ENCODE peak calls at places on chromosomes 5 and 9, in five cellular contexts. U is natural killer cell; Q is T-cell; O is CD4-positive, alpha-beta T cell; T is activated CD4-positive, CD25-positive, alpha-beta regulatory T cell treated with anti-CD3 and anti-CD28 coated beads, Interleukin-2, amount 50 U/mL, for 24 hours. F is an unnamed sample.

GRCh38 chr5:150043657-150044333 is 42.6 kb downstream of the CSF1R start:
- ATAC-seq in U (peak), Q (no peak), O (no peak), T (no peak), F (no peak)

GRCh38 chr5:176169393-176170063 is 68.7 kb upstream of the SIMC1 start:
- ATAC-seq in U (no peak), Q (no peak), O (no peak), T (no peak), F (no peak)

GRCh38 chr5:58765058-58765457 is 182.2 kb downstream of the RAB3C start:
- ATAC-seq in U (no peak), Q (no peak), O (no peak), T (no peak), F (no peak)

GRCh38 chr5:181053760-181054122 is 13.7 kb downstream of the BTNL9 start:
- ATAC-seq in U (no peak), Q (no peak), O (no peak), T (no peak), F (peak)

GRCh38 chr9:98142182-98142924 is 23.3 kb upstream of the TRIM14 start:
- ATAC-seq in U (no peak), Q (no peak), O (no peak), T (no peak), F (peak)

GRCh38 chr9:79877943-79878612 is 306.3 kb downstream of the TLE4 start:
- ATAC-seq in U (no peak), Q (no peak), O (no peak), T (no peak), F (no peak)

GRCh38 chr5:72633649-72634048 is 126.4 kb upstream of the ZNF366 start:
- ATAC-seq in U (no peak), Q (no peak), O (no peak), T (no peak), F (no peak)

GRCh38 chr5:148796931-148797330 is 29.5 kb upstream of the ADRB2 start:
- ATAC-seq in U (no peak), Q (no peak), O (no peak), T (no peak), F (no peak)

GRCh38 chr9:133286523-133286922 is 11.5 kb upstream of the ABO start:
- ATAC-seq in U (no peak), Q (no peak), O (no peak), T (no peak), F (peak)

GRCh38 chr5:67014957-67015400 is 181.6 kb downstream of the CD180 start:
- ATAC-seq in U (no peak), Q (no peak), O (no peak), T (no peak), F (peak)

GRCh38 chr5:128228506-128228905 is 144.9 kb downstream of the SLC12A2 start:
- ATAC-seq in U (no peak), Q (no peak), O (no peak), T (no peak), F (no peak)

GRCh38 chr9:132627594-132627993 is 42.2 kb downstream of the DDX31 start:
- ATAC-seq in U (no peak), Q (no peak), O (no peak), T (no peak), F (no peak)

GRCh38 chr5:172380992-172381643 is 73.2 kb downstream of the SH3PXD2B start:
- ATAC-seq in U (no peak), Q (no peak), O (no peak), T (no peak), F (no peak)

GRCh38 chr9:20872340-20872977 is 159.0 kb downstream of the HACD4 start:
- ATAC-seq in U (no peak), Q (no peak), O (no peak), T (no peak), F (no peak)

GRCh38 chr9:104776787-104777186 is 12.9 kb downstream of the NIPSNAP3B start:
- ATAC-seq in U (no peak), Q (no peak), O (no peak), T (no peak), F (no peak)